ENCODE peak calls at places on chromosomes 4 and X, in five cellular contexts. Y is K562, V is HCT116, D is GM12878, X is HepG2. G is an unnamed sample.

GRCh38 chr4:170868191-170868590 is 778.4 kb upstream of the AADAT start:
- DNase-seq in Y (no peak), V (no peak), D (no peak), X (no peak), G (no peak)

GRCh38 chr4:103375278-103375677 is 177.1 kb upstream of the CENPE start:
- DNase-seq in Y (no peak), V (peak; percentile 24), D (no peak), X (no peak), G (no peak)

GRCh38 chr4:173426064-173426463 is 27.1 kb upstream of the SCRG1 start:
- DNase-seq in Y (no peak), V (no peak), D (no peak), X (no peak), G (no peak)

GRCh38 chrX:109822861-109823260 is 89.8 kb upstream of the ACSL4 start:
- DNase-seq in Y (no peak), V (no peak), D (no peak), X (peak; percentile 95), G (no peak)

GRCh38 chr4:1907848-1908525 is 36.8 kb downstream of the NSD2 start:
- DNase-seq in Y (no peak), V (no peak), D (no peak), X (no peak), G (no peak)

GRCh38 chr4:172986114-172986513 is 182.5 kb upstream of the GALNT7 start:
- DNase-seq in Y (no peak), V (no peak), D (peak; percentile 13), X (no peak), G (no peak)

GRCh38 chr4:23770011-23770410 is 119.8 kb downstream of the PPARGC1A start:
- DNase-seq in Y (no peak), V (no peak), D (no peak), X (no peak), G (no peak)

GRCh38 chr4:53914313-53915016 is 149.9 kb downstream of the CHIC2 start:
- DNase-seq in Y (no peak), V (no peak), D (no peak), X (no peak), G (no peak)

GRCh38 chrX:48852857-48853256 is 17.4 kb upstream of the PCSK1N start:
- DNase-seq in Y (no peak), V (no peak), D (no peak), X (no peak), G (no peak)

GRCh38 chrX:131778269-131779218 is 234.7 kb downstream of the OR13H1 start:
- DNase-seq in Y (no peak), V (no peak), D (peak; percentile 82), X (no peak), G (no peak)

GRCh38 chr4:57220172-57220571 is 110.0 kb upstream of the IGFBP7 start:
- DNase-seq in Y (no peak), V (no peak), D (no peak), X (no peak), G (no peak)

GRCh38 chrX:145821291-145821897 is 3.8 kb downstream of the SLITRK2 start:
- DNase-seq in Y (no peak), V (no peak), D (no peak), X (no peak), G (no peak)

GRCh38 chr4:173538903-173539445 is 8.9 kb upstream of the HAND2 start:
- DNase-seq in Y (no peak), V (no peak), D (no peak), X (no peak), G (peak; percentile 2)

GRCh38 chr4:7333801-7334421 is 100.8 kb downstream of the PSAPL1 start:
- DNase-seq in Y (no peak), V (no peak), D (no peak), X (no peak), G (no peak)

GRCh38 chr4:181503800-181504364 is 739.3 kb upstream of the TENM3 start:
- DNase-seq in Y (no peak), V (no peak), D (no peak), X (no peak), G (no peak)

GRCh38 chrX:53435997-53436396 is 1.8 kb upstream of the HSD17B10 start:
- DNase-seq in Y (peak; percentile 74), V (peak; percentile 51), D (peak; percentile 9), X (peak; percentile 52), G (peak; percentile 84)

GRCh38 chr4:109735566-109736454 is 5.9 kb upstream of the PLA2G12A start:
- DNase-seq in Y (peak; percentile 53), V (no peak), D (no peak), X (no peak), G (no peak)

GRCh38 chrX:31331928-31332327 is 260.1 kb upstream of the FTHL17 start:
- DNase-seq in Y (peak; percentile 23), V (no peak), D (no peak), X (no peak), G (no peak)

GRCh38 chr4:3660928-3661515 is 105.2 kb upstream of the ADRA2C start:
- DNase-seq in Y (no peak), V (no peak), D (no peak), X (no peak), G (no peak)

GRCh38 chr4:142845293-142846070 is 619 bp downstream of the INPP4B start:
- DNase-seq in Y (no peak), V (no peak), D (no peak), X (no peak), G (peak; percentile 8)

GRCh38 chrX:150363561-150364346 is 637 bp downstream of the MAMLD1 start:
- DNase-seq in Y (no peak), V (no peak), D (no peak), X (no peak), G (peak; percentile 18)

GRCh38 chrX:104343408-104344129 is 88.8 kb upstream of the ESX1 start:
- DNase-seq in Y (peak; percentile 25), V (peak; percentile 80), D (peak; percentile 7), X (peak; percentile 49), G (no peak)

GRCh38 chr4:1478766-1479355 is 72.6 kb upstream of the NKX1-1 start:
- DNase-seq in Y (no peak), V (no peak), D (no peak), X (no peak), G (no peak)

GRCh38 chr4:7043521-7044414 is 596 bp downstream of the TADA2B start:
- DNase-seq in Y (peak; percentile 47), V (no peak), D (no peak), X (no peak), G (no peak)

GRCh38 chr4:74407891-74408290 is 37.0 kb upstream of the AREG start:
- DNase-seq in Y (no peak), V (no peak), D (no peak), X (no peak), G (no peak)

GRCh38 chr4:186554485-186554884 is 882 bp downstream of the MTNR1A start:
- DNase-seq in Y (no peak), V (peak; percentile 37), D (no peak), X (peak; percentile 14), G (peak; percentile 71)

GRCh38 chrX:38664285-38664684 is 102.9 kb downstream of the TSPAN7 start:
- DNase-seq in Y (peak; percentile 33), V (peak; percentile 26), D (no peak), X (peak; percentile 13), G (peak; percentile 69)

GRCh38 chr4:74252933-74253332 is 55.3 kb upstream of the EPGN start:
- DNase-seq in Y (no peak), V (no peak), D (no peak), X (no peak), G (no peak)

GRCh38 chr4:183295711-183296110 is 24.4 kb downstream of the CLDN22 start:
- DNase-seq in Y (no peak), V (no peak), D (no peak), X (no peak), G (no peak)

GRCh38 chr4:17997129-17997528 is 24.4 kb downstream of the LCORL start:
- DNase-seq in Y (no peak), V (no peak), D (no peak), X (no peak), G (no peak)

GRCh38 chr4:793941-794621 is 31.8 kb downstream of the CPLX1 start:
- DNase-seq in Y (no peak), V (no peak), D (no peak), X (no peak), G (no peak)

GRCh38 chrX:141903400-141904155 is at the start of gene MAGEC1:
- DNase-seq in Y (peak; percentile 47), V (no peak), D (no peak), X (no peak), G (no peak)
- TF ChIP-seq JUND in Y (no peak), V (no peak), D (no peak), X (no peak), G (no peak)

DNA sequence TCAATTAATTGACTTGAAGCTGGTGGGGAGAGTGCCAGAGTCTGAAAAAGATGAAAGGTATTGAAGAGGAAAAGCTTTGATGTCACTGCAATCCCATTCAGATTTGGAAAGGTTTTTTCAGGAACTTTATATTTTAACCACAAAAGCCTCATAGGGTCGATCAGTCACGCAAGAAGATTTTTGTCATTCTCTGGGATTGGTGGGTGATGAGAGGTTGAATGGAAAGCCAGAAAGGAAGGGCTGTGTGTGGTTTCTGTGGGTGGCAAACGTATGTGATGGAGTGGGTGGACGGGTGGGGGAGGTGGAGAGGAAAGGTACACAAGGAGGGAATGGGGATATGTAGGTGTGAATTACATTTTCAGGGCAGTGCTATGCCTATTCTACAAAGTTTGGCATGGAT is 173.8 kb upstream of the SCML1 start:
- DNase-seq in Y (no peak), V (no peak), D (no peak), X (no peak), G (no peak)
- TF ChIP-seq JUND in Y (no peak), V (no peak), D (no peak), X (no peak), G (no peak)

DNA sequence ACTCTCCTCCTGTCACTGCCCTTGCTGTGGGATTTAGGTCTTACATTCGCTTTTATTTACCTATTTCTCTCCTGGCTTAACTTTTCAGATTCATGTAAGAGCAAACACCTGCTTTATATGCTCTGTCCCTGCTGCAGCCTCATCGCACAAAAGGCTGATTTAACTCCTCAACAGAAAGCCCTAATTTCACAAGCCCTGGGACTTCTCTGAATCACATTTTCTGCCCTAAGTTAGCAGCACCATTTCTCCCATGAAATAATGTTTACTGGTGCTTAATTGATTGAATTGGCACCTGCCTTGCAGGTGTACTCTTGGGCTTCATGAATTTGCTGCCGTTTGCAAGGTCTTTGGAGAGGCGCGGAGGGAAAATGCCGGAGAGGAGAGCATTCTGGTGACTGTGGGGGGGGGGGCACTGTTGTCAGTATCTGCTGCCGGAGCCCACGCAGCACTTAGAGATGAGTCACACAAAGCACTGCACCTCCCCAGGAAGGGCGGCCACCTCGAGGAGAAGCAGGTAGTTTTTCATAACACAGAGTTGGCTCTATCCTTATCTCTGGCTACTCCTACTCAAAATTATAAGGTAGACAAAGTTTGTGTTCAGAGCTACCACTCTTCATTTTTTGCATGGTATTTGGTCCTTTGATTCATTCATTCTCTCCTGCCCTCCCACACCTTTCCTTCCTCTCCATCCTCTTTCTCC is 76.4 kb upstream of the SCOC start:
- DNase-seq in Y (peak; percentile 48), V (peak; percentile 29), D (no peak), X (no peak), G (no peak)
- TF ChIP-seq JUND in Y (peak; percentile 59), V (peak; percentile 66), D (no peak), X (no peak), G (no peak)

GRCh38 chr4:114263233-114263632 is 283.8 kb upstream of the ARSJ start:
- DNase-seq in Y (no peak), V (no peak), D (no peak), X (no peak), G (no peak)

GRCh38 chr4:114265342-114265741 is 285.9 kb upstream of the ARSJ start:
- DNase-seq in Y (no peak), V (no peak), D (no peak), X (no peak), G (no peak)

GRCh38 chr4:114264452-114264851 is 285.0 kb upstream of the ARSJ start:
- DNase-seq in Y (no peak), V (no peak), D (no peak), X (no peak), G (no peak)

GRCh38 chr4:114267976-114268375 is 288.5 kb upstream of the ARSJ start:
- DNase-seq in Y (no peak), V (no peak), D (no peak), X (no peak), G (no peak)

GRCh38 chr4:114264877-114265291 is 285.4 kb upstream of the ARSJ start:
- DNase-seq in Y (no peak), V (peak; percentile 6), D (no peak), X (peak; percentile 1), G (no peak)
- TF ChIP-seq JUND in Y (no peak), V (no peak), D (no peak), X (no peak), G (no peak)

G was measured in T47D.